ENCODE peak calls at places on chromosomes 7 and 10, in nine cellular contexts. Q is dorsolateral prefrontal cortex, W is BE2C, M is B cell, U is head of caudate nucleus, K is sigmoid colon, F is substantia nigra, I is fibroblast of lung, N is NCI-H524. V is an unnamed sample.

GRCh38 chr10:3471497-3471896 is 298.9 kb upstream of the PITRM1 start:
- DNase-seq in Q (no peak), W (no peak), M (no peak), U (no peak), K (no peak), F (no peak), I (no peak), N (no peak), V (no peak)

GRCh38 chr7:117119192-117119924 is 166.1 kb downstream of the ST7 start:
- DNase-seq in Q (peak; percentile 81), W (peak; percentile 89), M (peak; percentile 77), U (peak; percentile 69), K (peak; percentile 87), F (peak; percentile 75), I (peak; percentile 82), N (peak; percentile 72), V (peak; percentile 88)

GRCh38 chr7:665751-666453 is 60.6 kb upstream of the DNAAF5 start:
- DNase-seq in Q (no peak), W (peak; percentile 21), M (no peak), U (no peak), K (peak; percentile 86), F (no peak), I (no peak), N (no peak), V (no peak)

GRCh38 chr7:6269527-6269926 is 2.9 kb downstream of the CYTH3 start:
- DNase-seq in Q (no peak), W (no peak), M (no peak), U (no peak), K (no peak), F (no peak), I (no peak), N (no peak), V (no peak)

GRCh38 chr7:74332373-74333176 is 43.4 kb downstream of the CLIP2 start:
- DNase-seq in Q (no peak), W (no peak), M (no peak), U (no peak), K (no peak), F (no peak), I (no peak), N (no peak), V (no peak)

GRCh38 chr10:76905251-76905650 is 732.4 kb downstream of the KCNMA1 start:
- DNase-seq in Q (no peak), W (no peak), M (no peak), U (no peak), K (no peak), F (no peak), I (no peak), N (no peak), V (no peak)

GRCh38 chr10:71396084-71396713 is 521 bp upstream of the CDH23 start:
- DNase-seq in Q (no peak), W (peak; percentile 72), M (peak; percentile 61), U (no peak), K (peak; percentile 75), F (peak; percentile 58), I (peak; percentile 6), N (peak; percentile 60), V (no peak)

GRCh38 chr10:86900955-86901354 is 56.5 kb downstream of the MMRN2 start:
- DNase-seq in Q (peak; percentile 77), W (no peak), M (no peak), U (peak; percentile 23), K (peak; percentile 92), F (peak; percentile 47), I (peak; percentile 91), N (no peak), V (peak; percentile 44)

GRCh38 chr7:31883761-31884164 is 186.4 kb downstream of the PDE1C start:
- DNase-seq in Q (peak; percentile 73), W (no peak), M (no peak), U (peak; percentile 19), K (no peak), F (peak; percentile 63), I (peak; percentile 2), N (no peak), V (no peak)

GRCh38 chr10:98029149-98030092 is 1.0 kb downstream of the CRTAC1 start:
- DNase-seq in Q (no peak), W (no peak), M (no peak), U (peak; percentile 34), K (no peak), F (no peak), I (no peak), N (no peak), V (no peak)

GRCh38 chr10:15084502-15084922 is 4.1 kb downstream of the ACBD7 start:
- DNase-seq in Q (peak; percentile 34), W (peak; percentile 40), M (no peak), U (no peak), K (no peak), F (peak; percentile 39), I (peak; percentile 99), N (no peak), V (peak; percentile 61)

GRCh38 chr10:31381766-31382316 is 62.8 kb downstream of the ZEB1 start:
- DNase-seq in Q (no peak), W (no peak), M (no peak), U (no peak), K (no peak), F (no peak), I (peak; percentile 32), N (no peak), V (no peak)

GRCh38 chr7:114426380-114426779 is 11.8 kb downstream of the FOXP2 start:
- DNase-seq in Q (no peak), W (no peak), M (no peak), U (no peak), K (no peak), F (no peak), I (no peak), N (no peak), V (no peak)

GRCh38 chr10:92239600-92240288 is 51.1 kb downstream of the CPEB3 start:
- DNase-seq in Q (peak; percentile 38), W (peak; percentile 75), M (peak; percentile 70), U (peak; percentile 69), K (peak; percentile 74), F (peak; percentile 66), I (peak; percentile 22), N (no peak), V (peak; percentile 44)

GRCh38 chr7:18125536-18125935 is 97.9 kb upstream of the PRPS1L1 start:
- DNase-seq in Q (no peak), W (no peak), M (no peak), U (no peak), K (no peak), F (no peak), I (peak; percentile 8), N (no peak), V (no peak)

GRCh38 chr10:11058014-11058413 is 40.3 kb downstream of the CELF2 start:
- DNase-seq in Q (no peak), W (no peak), M (no peak), U (no peak), K (no peak), F (no peak), I (no peak), N (no peak), V (no peak)

GRCh38 chr7:40915061-40915460 is 780.3 kb downstream of the SUGCT start:
- DNase-seq in Q (no peak), W (no peak), M (no peak), U (no peak), K (no peak), F (no peak), I (no peak), N (no peak), V (no peak)

GRCh38 chr7:37016073-37016878 is 292.0 kb upstream of the AOAH start:
- DNase-seq in Q (no peak), W (no peak), M (no peak), U (no peak), K (no peak), F (no peak), I (no peak), N (no peak), V (no peak)

GRCh38 chr7:1901431-1902210 is 231.5 kb downstream of the ELFN1 start:
- DNase-seq in Q (no peak), W (peak; percentile 4), M (no peak), U (no peak), K (peak; percentile 55), F (no peak), I (no peak), N (peak; percentile 21), V (no peak)

GRCh38 chr7:143300959-143301617 is 12.9 kb downstream of the CASP2 start:
- DNase-seq in Q (no peak), W (no peak), M (no peak), U (no peak), K (no peak), F (no peak), I (peak; percentile 47), N (no peak), V (no peak)

GRCh38 chr10:22767859-22768258 is 53.5 kb upstream of the PIP4K2A start:
- DNase-seq in Q (no peak), W (no peak), M (no peak), U (no peak), K (no peak), F (no peak), I (no peak), N (no peak), V (no peak)